ENCODE peak calls at places on chromosomes 7 and 10, in seven cellular contexts. One of them, this sample, is unnamed. For H3K4me1, the result is how much of the 10 kb centered on the place peaks cover.

GRCh38 chr10:88065384-88066049 is 202.1 kb downstream of the PTEN start:
- DNase-seq in ovary: no peak
- DNase-seq in sigmoid colon: no peak
- DNase-seq in IMR-90: no peak
- DNase-seq in stomach: no peak
- DNase-seq in HCT116: no peak
- DNase-seq in gastrocnemius medialis: no peak
- DNase-seq in this sample: no peak

GRCh38 chr7:157423348-157423747 is 86.5 kb downstream of the DNAJB6 start:
- DNase-seq in ovary: no peak
- DNase-seq in sigmoid colon: no peak
- DNase-seq in IMR-90: no peak
- DNase-seq in stomach: no peak
- DNase-seq in HCT116: no peak
- DNase-seq in gastrocnemius medialis: no peak
- DNase-seq in this sample: no peak

GRCh38 chr7:39624202-39624807 is 933 bp downstream of the RALA start:
- DNase-seq in ovary: peak
- DNase-seq in sigmoid colon: no peak
- DNase-seq in IMR-90: no peak
- DNase-seq in stomach: no peak
- DNase-seq in HCT116: no peak
- DNase-seq in gastrocnemius medialis: no peak
- DNase-seq in this sample: no peak

GRCh38 chr7:134453526-134453925 is 5.4 kb downstream of the AKR1B1 start:
- DNase-seq in ovary: no peak
- DNase-seq in sigmoid colon: no peak
- DNase-seq in IMR-90: no peak
- DNase-seq in stomach: no peak
- DNase-seq in HCT116: no peak
- DNase-seq in gastrocnemius medialis: no peak
- DNase-seq in this sample: no peak

GRCh38 chr7:102140952-102141370 is 145.7 kb upstream of the SH2B2 start:
- DNase-seq in ovary: no peak
- DNase-seq in sigmoid colon: no peak
- DNase-seq in IMR-90: no peak
- DNase-seq in stomach: no peak
- DNase-seq in HCT116: no peak
- DNase-seq in gastrocnemius medialis: no peak
- DNase-seq in this sample: no peak

GRCh38 chr10:92181575-92181974 is 109.3 kb downstream of the CPEB3 start:
- DNase-seq in ovary: no peak
- DNase-seq in sigmoid colon: no peak
- DNase-seq in IMR-90: no peak
- DNase-seq in stomach: no peak
- DNase-seq in HCT116: no peak
- DNase-seq in gastrocnemius medialis: no peak
- DNase-seq in this sample: no peak

GRCh38 chr10:58755688-58756087 is 243.0 kb downstream of the BICC1 start:
- DNase-seq in ovary: no peak
- DNase-seq in sigmoid colon: peak
- DNase-seq in IMR-90: peak
- DNase-seq in stomach: no peak
- DNase-seq in HCT116: no peak
- DNase-seq in gastrocnemius medialis: peak
- DNase-seq in this sample: no peak

GRCh38 chr7:128362670-128363069 is 1.2 kb upstream of the PRRT4 start:
- DNase-seq in ovary: no peak
- DNase-seq in sigmoid colon: no peak
- DNase-seq in IMR-90: peak
- DNase-seq in stomach: no peak
- DNase-seq in HCT116: no peak
- DNase-seq in gastrocnemius medialis: no peak
- DNase-seq in this sample: no peak

GRCh38 chr7:35430547-35431153 is 176.8 kb upstream of the TBX20 start:
- DNase-seq in ovary: no peak
- DNase-seq in sigmoid colon: no peak
- DNase-seq in IMR-90: no peak
- DNase-seq in stomach: no peak
- DNase-seq in HCT116: peak
- DNase-seq in gastrocnemius medialis: no peak
- DNase-seq in this sample: no peak

GRCh38 chr10:84593546-84593945 is 265.2 kb downstream of the CCSER2 start:
- DNase-seq in ovary: no peak
- DNase-seq in sigmoid colon: no peak
- DNase-seq in IMR-90: no peak
- DNase-seq in stomach: no peak
- DNase-seq in HCT116: no peak
- DNase-seq in gastrocnemius medialis: no peak
- DNase-seq in this sample: no peak

GRCh38 chr7:10672186-10672585 is 301.5 kb upstream of the PHF14 start:
- DNase-seq in ovary: no peak
- DNase-seq in sigmoid colon: no peak
- DNase-seq in IMR-90: no peak
- DNase-seq in stomach: no peak
- DNase-seq in HCT116: no peak
- DNase-seq in gastrocnemius medialis: no peak
- DNase-seq in this sample: no peak

GRCh38 chr10:16828731-16829175 is 11.5 kb upstream of the RSU1 start:
- DNase-seq in ovary: peak
- DNase-seq in sigmoid colon: no peak
- DNase-seq in IMR-90: peak
- DNase-seq in stomach: no peak
- DNase-seq in HCT116: no peak
- DNase-seq in gastrocnemius medialis: no peak
- DNase-seq in this sample: peak

GRCh38 chr7:88759216-88759955 is at the start of gene ZNF804B:
- DNase-seq in ovary: peak
- DNase-seq in sigmoid colon: peak
- DNase-seq in IMR-90: no peak
- DNase-seq in stomach: no peak
- DNase-seq in HCT116: no peak
- DNase-seq in gastrocnemius medialis: no peak
- DNase-seq in this sample: peak

GRCh38 chr7:151351027-151351426 is 9.4 kb downstream of the NUB1 start:
- DNase-seq in ovary: no peak
- DNase-seq in sigmoid colon: no peak
- DNase-seq in IMR-90: no peak
- DNase-seq in stomach: no peak
- DNase-seq in HCT116: no peak
- DNase-seq in gastrocnemius medialis: no peak
- DNase-seq in this sample: no peak
- TF ChIP-seq CTCF in ovary: no peak
- TF ChIP-seq CTCF in sigmoid colon: no peak
- TF ChIP-seq CTCF in IMR-90: no peak
- TF ChIP-seq CTCF in stomach: no peak
- TF ChIP-seq CTCF in HCT116: peak
- TF ChIP-seq CTCF in gastrocnemius medialis: no peak
- TF ChIP-seq CTCF in this sample: no peak

DNA sequence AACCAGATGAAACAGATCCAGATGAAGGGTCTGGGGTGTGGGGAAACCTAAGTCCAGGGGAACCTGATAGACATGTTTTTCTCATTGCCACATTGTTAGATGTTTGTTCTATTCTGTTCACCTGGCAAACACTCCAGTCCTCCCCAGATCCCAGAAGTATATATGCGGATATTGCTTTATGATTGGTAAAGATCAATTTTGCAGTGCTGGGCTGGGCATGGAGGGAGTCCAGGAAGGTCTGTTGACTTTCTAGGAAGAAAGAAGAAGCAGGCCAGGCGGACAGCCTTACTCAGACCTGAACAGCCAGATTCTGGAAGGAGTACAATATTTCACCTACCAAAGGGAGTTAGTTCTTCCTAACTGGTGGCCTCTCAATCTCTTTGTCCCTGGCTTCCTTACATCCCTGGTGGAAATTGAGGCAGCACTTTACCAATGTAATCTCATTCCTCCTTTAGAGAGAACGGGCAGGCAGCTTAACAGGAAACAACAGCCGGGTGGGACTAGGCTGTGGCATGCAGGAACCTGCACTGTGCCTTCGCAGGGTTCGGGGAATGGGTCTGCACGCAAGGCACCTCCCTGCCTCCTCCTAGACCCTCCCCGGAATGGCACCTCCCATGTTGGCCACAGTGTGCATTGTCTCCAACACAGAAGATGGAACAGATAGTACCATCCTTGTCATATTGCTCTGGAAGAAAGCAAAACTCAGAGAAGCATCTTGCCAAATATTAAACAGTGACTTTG is 931 bp downstream of the GIMAP6 start:
- DNase-seq in ovary: no peak
- DNase-seq in sigmoid colon: no peak
- DNase-seq in IMR-90: no peak
- DNase-seq in stomach: no peak
- DNase-seq in HCT116: no peak
- DNase-seq in gastrocnemius medialis: no peak
- DNase-seq in this sample: no peak
- TF ChIP-seq POLR2A in ovary: no peak
- TF ChIP-seq POLR2A in sigmoid colon: no peak
- TF ChIP-seq POLR2A in IMR-90: no peak
- TF ChIP-seq POLR2A in stomach: no peak
- TF ChIP-seq POLR2A in HCT116: no peak
- TF ChIP-seq POLR2A in gastrocnemius medialis: peak
- TF ChIP-seq POLR2A in this sample: peak

GRCh38 chr7:4209966-4210365 is 472.1 kb upstream of the FOXK1 start:
- DNase-seq in ovary: no peak
- DNase-seq in sigmoid colon: no peak
- DNase-seq in IMR-90: no peak
- DNase-seq in stomach: no peak
- DNase-seq in HCT116: no peak
- DNase-seq in gastrocnemius medialis: no peak
- DNase-seq in this sample: no peak

GRCh38 chr7:4209126-4209525 is 473.0 kb upstream of the FOXK1 start:
- DNase-seq in ovary: no peak
- DNase-seq in sigmoid colon: no peak
- DNase-seq in IMR-90: no peak
- DNase-seq in stomach: no peak
- DNase-seq in HCT116: no peak
- DNase-seq in gastrocnemius medialis: no peak
- DNase-seq in this sample: no peak

GRCh38 chr7:4208086-4208485 is 474.0 kb upstream of the FOXK1 start:
- DNase-seq in ovary: no peak
- DNase-seq in sigmoid colon: no peak
- DNase-seq in IMR-90: no peak
- DNase-seq in stomach: no peak
- DNase-seq in HCT116: no peak
- DNase-seq in gastrocnemius medialis: no peak
- DNase-seq in this sample: no peak

GRCh38 chr7:4207011-4207410 is 475.1 kb upstream of the FOXK1 start:
- DNase-seq in ovary: no peak
- DNase-seq in sigmoid colon: no peak
- DNase-seq in IMR-90: no peak
- DNase-seq in stomach: no peak
- DNase-seq in HCT116: no peak
- DNase-seq in gastrocnemius medialis: no peak
- DNase-seq in this sample: no peak

GRCh38 chr7:4208586-4208985 is 473.5 kb upstream of the FOXK1 start:
- DNase-seq in ovary: no peak
- DNase-seq in sigmoid colon: no peak
- DNase-seq in IMR-90: no peak
- DNase-seq in stomach: no peak
- DNase-seq in HCT116: no peak
- DNase-seq in gastrocnemius medialis: no peak
- DNase-seq in this sample: no peak
- H3K4me1 ChIP-seq in ovary: under half
- H3K4me1 ChIP-seq in sigmoid colon: under half
- H3K4me1 ChIP-seq in IMR-90: under half
- H3K4me1 ChIP-seq in stomach: under half
- H3K4me1 ChIP-seq in HCT116: under half
- H3K4me1 ChIP-seq in gastrocnemius medialis: under half
- H3K4me1 ChIP-seq in this sample: under half

GRCh38 chr7:151736403-151736909 is 140.5 kb downstream of the PRKAG2 start:
- DNase-seq in ovary: peak
- DNase-seq in sigmoid colon: peak
- DNase-seq in IMR-90: peak
- DNase-seq in stomach: peak
- DNase-seq in HCT116: peak
- DNase-seq in gastrocnemius medialis: peak
- DNase-seq in this sample: peak
- TF ChIP-seq CTCF in ovary: peak
- TF ChIP-seq CTCF in sigmoid colon: no peak
- TF ChIP-seq CTCF in IMR-90: peak
- TF ChIP-seq CTCF in stomach: no peak
- TF ChIP-seq CTCF in HCT116: no peak
- TF ChIP-seq CTCF in gastrocnemius medialis: no peak
- TF ChIP-seq CTCF in this sample: no peak

DNA sequence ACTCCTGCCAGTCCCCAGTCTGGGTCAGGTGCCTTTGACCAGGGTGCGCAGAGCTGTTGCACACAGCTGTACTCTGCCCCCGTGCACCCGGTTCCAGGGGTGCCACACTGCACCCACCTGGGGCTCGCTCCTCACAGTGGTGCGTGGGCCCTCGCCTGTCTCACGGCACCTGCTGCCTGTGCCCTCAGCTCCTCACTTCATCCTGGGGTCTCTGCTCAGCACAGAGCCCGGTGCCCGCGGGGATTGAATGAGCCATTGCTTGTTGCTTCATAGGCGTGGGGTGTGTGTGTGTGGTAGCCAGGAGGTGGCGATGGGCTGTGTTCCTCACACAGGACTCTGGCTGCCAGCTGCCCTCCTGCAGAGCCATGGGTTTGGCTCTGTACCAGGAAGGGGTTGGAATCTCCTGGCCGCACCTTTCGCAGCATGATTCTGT is 18.5 kb downstream of the EIF3B start:
- DNase-seq in ovary: no peak
- DNase-seq in sigmoid colon: no peak
- DNase-seq in IMR-90: no peak
- DNase-seq in stomach: peak
- DNase-seq in HCT116: no peak
- DNase-seq in gastrocnemius medialis: peak
- DNase-seq in this sample: peak
- TF ChIP-seq POLR2A in ovary: no peak
- TF ChIP-seq POLR2A in sigmoid colon: no peak
- TF ChIP-seq POLR2A in IMR-90: no peak
- TF ChIP-seq POLR2A in stomach: no peak
- TF ChIP-seq POLR2A in HCT116: no peak
- TF ChIP-seq POLR2A in gastrocnemius medialis: no peak
- TF ChIP-seq POLR2A in this sample: no peak

GRCh38 chr7:135704698-135705097 is 23.3 kb downstream of the SLC13A4 start:
- DNase-seq in ovary: no peak
- DNase-seq in sigmoid colon: no peak
- DNase-seq in IMR-90: no peak
- DNase-seq in stomach: no peak
- DNase-seq in HCT116: no peak
- DNase-seq in gastrocnemius medialis: no peak
- DNase-seq in this sample: peak
- H3K4me1 ChIP-seq in ovary: under half
- H3K4me1 ChIP-seq in sigmoid colon: under half
- H3K4me1 ChIP-seq in IMR-90: under half
- H3K4me1 ChIP-seq in stomach: under half
- H3K4me1 ChIP-seq in HCT116: under half
- H3K4me1 ChIP-seq in gastrocnemius medialis: under half
- H3K4me1 ChIP-seq in this sample: under half

GRCh38 chr10:121392657-121393056 is 205.6 kb downstream of the FGFR2 start:
- DNase-seq in ovary: no peak
- DNase-seq in sigmoid colon: no peak
- DNase-seq in IMR-90: no peak
- DNase-seq in stomach: no peak
- DNase-seq in HCT116: no peak
- DNase-seq in gastrocnemius medialis: no peak
- DNase-seq in this sample: no peak
- TF ChIP-seq CTCF in ovary: no peak
- TF ChIP-seq CTCF in sigmoid colon: no peak
- TF ChIP-seq CTCF in IMR-90: no peak
- TF ChIP-seq CTCF in stomach: no peak
- TF ChIP-seq CTCF in HCT116: no peak
- TF ChIP-seq CTCF in gastrocnemius medialis: no peak
- TF ChIP-seq CTCF in this sample: peak

This sample was measured in body of pancreas.